ENCODE peak calls at places on chromosomes 4 and X, in four cellular contexts. One of them, this sample, is unnamed.

GRCh38 chr4:3320361-3321023 is 27.7 kb downstream of the RGS12 start:
- DNase-seq in GM12878: no peak
- DNase-seq in HepG2: no peak
- DNase-seq in K562: no peak
- DNase-seq in this sample: no peak

GRCh38 chr4:17309567-17310268 is 202.2 kb downstream of the QDPR start:
- DNase-seq in K562: no peak
- DNase-seq in HepG2: no peak
- DNase-seq in GM12878: no peak
- DNase-seq in this sample: no peak

GRCh38 chrX:64151911-64152310 is 53.6 kb downstream of the AMER1 start:
- DNase-seq in HepG2: no peak
- DNase-seq in K562: no peak
- DNase-seq in GM12878: no peak
- DNase-seq in this sample: no peak

GRCh38 chr4:184317234-184317918 is 99.7 kb upstream of the ENPP6 start:
- DNase-seq in K562: no peak
- DNase-seq in GM12878: no peak
- DNase-seq in HepG2: no peak
- DNase-seq in this sample: no peak

GRCh38 chrX:24870143-24870542 is 145.6 kb downstream of the ARX start:
- DNase-seq in GM12878: no peak
- DNase-seq in HepG2: peak; percentile 70
- DNase-seq in K562: no peak
- DNase-seq in this sample: no peak

GRCh38 chr4:169243808-169244207 is 26.9 kb downstream of the SH3RF1 start:
- DNase-seq in K562: no peak
- DNase-seq in HepG2: peak; percentile 73
- DNase-seq in GM12878: no peak
- DNase-seq in this sample: no peak

GRCh38 chrX:80335062-80335830 is 85.0 kb upstream of the TENT5D start:
- DNase-seq in HepG2: no peak
- DNase-seq in GM12878: no peak
- DNase-seq in K562: peak; percentile 42
- DNase-seq in this sample: peak; percentile 4

GRCh38 chr4:140090215-140090731 is 63.7 kb downstream of the MAML3 start:
- DNase-seq in HepG2: peak; percentile 16
- DNase-seq in GM12878: no peak
- DNase-seq in K562: no peak
- DNase-seq in this sample: no peak

GRCh38 chr4:7068279-7068842 is 497 bp upstream of the GRPEL1 start:
- DNase-seq in HepG2: no peak
- DNase-seq in K562: no peak
- DNase-seq in GM12878: no peak
- DNase-seq in this sample: no peak

GRCh38 chrX:106170318-106170717 is 2.2 kb downstream of the PWWP3B start:
- DNase-seq in K562: no peak
- DNase-seq in GM12878: no peak
- DNase-seq in HepG2: no peak
- DNase-seq in this sample: no peak

GRCh38 chrX:101659601-101660063 is at the start of gene ARMCX2:
- DNase-seq in K562: no peak
- DNase-seq in GM12878: no peak
- DNase-seq in HepG2: no peak
- DNase-seq in this sample: no peak

GRCh38 chr4:142331646-142332045 is 514.5 kb downstream of the INPP4B start:
- DNase-seq in GM12878: no peak
- DNase-seq in HepG2: no peak
- DNase-seq in K562: no peak
- DNase-seq in this sample: no peak

GRCh38 chr4:69881173-69881773 is 21.3 kb upstream of the SULT1E1 start:
- DNase-seq in HepG2: peak; percentile 66
- DNase-seq in GM12878: no peak
- DNase-seq in K562: peak; percentile 10
- DNase-seq in this sample: peak; percentile 51

GRCh38 chr4:158722291-158722916 is 792 bp downstream of the PPID start:
- DNase-seq in K562: peak; percentile 56
- DNase-seq in HepG2: peak; percentile 52
- DNase-seq in GM12878: peak; percentile 9
- DNase-seq in this sample: peak; percentile 20

GRCh38 chr4:122739174-122739573 is 6.7 kb downstream of the BBS12 start:
- DNase-seq in HepG2: no peak
- DNase-seq in K562: no peak
- DNase-seq in GM12878: no peak
- DNase-seq in this sample: no peak

GRCh38 chr4:147723316-147723715 is 8.6 kb upstream of the ARHGAP10 start:
- DNase-seq in K562: no peak
- DNase-seq in GM12878: no peak
- DNase-seq in HepG2: peak; percentile 21
- DNase-seq in this sample: peak; percentile 44

GRCh38 chrX:68532828-68533227 is 34.0 kb downstream of the YIPF6 start:
- DNase-seq in HepG2: no peak
- DNase-seq in K562: no peak
- DNase-seq in GM12878: no peak
- DNase-seq in this sample: no peak

GRCh38 chrX:152733261-152733975 is at the start of the genes CSAG1 and MAGEA12:
- DNase-seq in HepG2: no peak
- DNase-seq in K562: peak; percentile 91
- DNase-seq in GM12878: no peak
- DNase-seq in this sample: no peak

GRCh38 chrX:15216280-15216679 is 53.6 kb downstream of the ASB9 start:
- DNase-seq in K562: no peak
- DNase-seq in GM12878: no peak
- DNase-seq in HepG2: no peak
- DNase-seq in this sample: no peak

GRCh38 chrX:153526801-153527599 is 9.6 kb downstream of the ATP2B3 start:
- DNase-seq in HepG2: no peak
- DNase-seq in GM12878: no peak
- DNase-seq in K562: no peak
- DNase-seq in this sample: no peak

GRCh38 chrX:123959281-123960063 is 2.0 kb upstream of the STAG2 start:
- DNase-seq in GM12878: no peak
- DNase-seq in HepG2: no peak
- DNase-seq in K562: peak; percentile 66
- DNase-seq in this sample: peak; percentile 42

GRCh38 chrX:7709845-7710244 is 133.1 kb upstream of the VCX start:
- DNase-seq in GM12878: no peak
- DNase-seq in HepG2: no peak
- DNase-seq in K562: no peak
- DNase-seq in this sample: no peak

GRCh38 chr4:132642196-132642817 is 506.8 kb upstream of the PCDH10 start:
- DNase-seq in K562: peak; percentile 10
- DNase-seq in HepG2: peak; percentile 20
- DNase-seq in GM12878: peak; percentile 3
- DNase-seq in this sample: peak; percentile 55

GRCh38 chrX:104469771-104470170 is 96.2 kb upstream of the IL1RAPL2 start:
- DNase-seq in K562: no peak
- DNase-seq in HepG2: no peak
- DNase-seq in GM12878: no peak
- DNase-seq in this sample: no peak

GRCh38 chrX:47143894-47144625 is 442 bp downstream of the NDUFB11 start:
- DNase-seq in K562: peak; percentile 56
- DNase-seq in GM12878: peak; percentile 42
- DNase-seq in HepG2: no peak
- DNase-seq in this sample: no peak

GRCh38 chr4:125849869-125850268 is 535.1 kb downstream of the FAT4 start:
- DNase-seq in K562: peak; percentile 0
- DNase-seq in GM12878: no peak
- DNase-seq in HepG2: no peak
- DNase-seq in this sample: no peak
- TF ChIP-seq BHLHE40 in K562: no peak
- TF ChIP-seq BHLHE40 in GM12878: no peak
- TF ChIP-seq BHLHE40 in HepG2: no peak
- TF ChIP-seq BHLHE40 in this sample: no peak

GRCh38 chrX:110034036-110034435 is 31.1 kb downstream of the TMEM164 start:
- DNase-seq in K562: no peak
- DNase-seq in HepG2: no peak
- DNase-seq in GM12878: no peak
- DNase-seq in this sample: no peak
- TF ChIP-seq FOXM1 in K562: no peak
- TF ChIP-seq FOXM1 in HepG2: no peak
- TF ChIP-seq FOXM1 in GM12878: no peak
- TF ChIP-seq FOXM1 in this sample: no peak

DNA sequence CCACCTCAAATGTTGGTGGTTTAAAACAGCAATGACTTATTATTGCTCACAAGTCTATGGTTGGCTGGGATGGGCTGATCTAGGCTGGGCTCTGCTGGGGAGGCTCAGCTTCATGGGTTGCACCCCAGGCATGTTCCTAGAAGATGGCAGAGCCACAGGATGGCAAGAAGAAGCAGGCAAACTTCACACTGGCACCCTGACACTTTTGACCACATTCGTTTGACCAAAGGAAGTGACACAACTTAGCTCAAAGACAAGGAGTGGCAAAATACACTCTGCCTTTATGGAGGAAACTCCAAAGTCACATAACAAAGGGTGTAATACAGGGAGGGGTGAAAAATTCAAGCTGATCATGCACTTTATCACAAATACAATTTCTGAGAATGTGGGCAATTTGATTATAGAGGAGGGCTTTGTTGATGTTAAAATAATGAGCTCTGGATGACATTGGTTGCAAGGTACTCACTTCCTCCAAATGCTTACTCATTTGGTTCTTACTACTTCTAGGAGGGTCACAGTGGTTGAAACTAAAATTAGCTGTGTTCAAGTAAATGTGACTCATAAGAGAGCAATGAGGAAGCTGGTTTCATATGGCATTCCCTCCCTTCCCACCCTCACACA is 249.2 kb upstream of the RPS6KA3 start:
- DNase-seq in HepG2: peak; percentile 23
- DNase-seq in K562: peak; percentile 13
- DNase-seq in GM12878: peak; percentile 53
- DNase-seq in this sample: no peak
- TF ChIP-seq BHLHE40 in HepG2: no peak
- TF ChIP-seq BHLHE40 in K562: no peak
- TF ChIP-seq BHLHE40 in GM12878: no peak
- TF ChIP-seq BHLHE40 in this sample: no peak

DNA sequence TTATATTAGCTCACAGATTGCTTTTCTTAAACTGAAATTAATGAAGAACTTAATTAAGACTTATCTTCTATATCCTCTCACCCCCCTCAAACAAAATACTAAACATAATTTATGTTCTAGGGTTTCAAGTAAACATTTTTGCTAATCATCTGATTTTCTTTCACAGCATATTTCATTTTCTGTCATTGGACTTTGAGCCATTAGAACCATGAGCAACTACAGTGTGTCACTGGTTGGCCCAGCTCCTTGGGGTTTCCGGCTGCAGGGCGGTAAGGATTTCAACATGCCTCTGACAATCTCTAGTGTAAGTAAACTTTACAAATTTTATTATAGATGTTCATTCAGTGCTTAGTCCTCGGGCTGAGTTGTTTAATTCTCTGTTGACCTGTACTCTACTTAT is 3.3 kb downstream of the PDLIM5 start:
- DNase-seq in HepG2: peak; percentile 68
- DNase-seq in K562: peak; percentile 41
- DNase-seq in GM12878: no peak
- DNase-seq in this sample: no peak
- TF ChIP-seq FOXM1 in HepG2: no peak
- TF ChIP-seq FOXM1 in K562: no peak
- TF ChIP-seq FOXM1 in GM12878: no peak
- TF ChIP-seq FOXM1 in this sample: no peak

DNA sequence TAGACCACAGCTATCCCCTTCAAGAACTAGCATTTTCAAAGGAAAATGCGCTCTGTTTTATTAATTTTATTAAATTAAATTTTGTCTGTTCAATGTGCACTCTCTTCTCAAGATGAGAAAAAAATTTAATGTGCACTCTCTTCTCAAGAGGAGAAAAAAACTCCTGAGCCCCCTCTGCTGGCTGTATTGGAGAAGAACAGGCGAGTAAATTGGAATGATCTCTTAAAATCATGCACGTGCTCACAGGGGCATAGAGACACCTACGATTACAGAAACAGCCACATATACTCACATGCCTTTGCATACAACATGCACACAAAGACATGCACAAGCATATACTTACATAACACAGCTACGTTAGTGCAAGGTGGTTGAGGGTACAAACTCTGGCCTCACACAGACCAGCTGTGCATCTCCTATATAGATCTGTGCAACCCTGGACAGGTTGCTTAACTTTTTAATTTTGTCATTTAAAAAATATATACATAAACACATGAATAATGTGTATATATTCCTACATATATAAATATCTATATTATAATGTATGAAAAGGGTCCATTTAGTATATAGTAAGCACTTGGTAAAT is 176.2 kb upstream of the CXorf66 start:
- DNase-seq in HepG2: peak; percentile 8
- DNase-seq in GM12878: peak; percentile 3
- DNase-seq in K562: peak; percentile 31
- DNase-seq in this sample: peak; percentile 64
- TF ChIP-seq BHLHE40 in HepG2: no peak
- TF ChIP-seq BHLHE40 in GM12878: peak; percentile 62
- TF ChIP-seq BHLHE40 in K562: peak; percentile 71
- TF ChIP-seq BHLHE40 in this sample: no peak